ENCODE peak calls at places on chromosomes 13 and 19, in eight cellular contexts. X is Daoy; T is stomach; R is Caco-2; F is CD4-positive, alpha-beta T cell; K is NCI-H345; D is activated CD8-positive, alpha-beta memory T cell treated with anti-CD3 and anti-CD28 coated beads, Interleukin-2, amount 50 U/mL, for 48 hours; E is effector memory CD4-positive, alpha-beta T cell. H is an unnamed sample.

GRCh38 chr13:110236431-110236830 is 70.5 kb downstream of the COL4A1 start:
- DNase-seq in X (no peak), T (no peak), R (no peak), F (no peak), K (no peak), D (no peak), E (no peak), H (no peak)

GRCh38 chr19:43467730-43468129 is 2.3 kb upstream of the LYPD3 start:
- DNase-seq in X (peak; percentile 44), T (no peak), R (no peak), F (no peak), K (no peak), D (no peak), E (no peak), H (no peak)

GRCh38 chr13:113763961-113764792 is 5.2 kb downstream of the TMEM255B start:
- DNase-seq in X (no peak), T (no peak), R (no peak), F (no peak), K (no peak), D (no peak), E (no peak), H (no peak)

GRCh38 chr19:2811221-2811722 is 8.4 kb upstream of the ZNF554 start:
- DNase-seq in X (no peak), T (no peak), R (peak; percentile 52), F (no peak), K (no peak), D (no peak), E (no peak), H (no peak)

GRCh38 chr19:9406798-9407352 is 28.5 kb downstream of the ZNF266 start:
- DNase-seq in X (peak; percentile 90), T (peak; percentile 32), R (no peak), F (peak; percentile 1), K (no peak), D (peak; percentile 74), E (peak; percentile 32), H (no peak)

GRCh38 chr13:96900992-96901391 is 93.3 kb downstream of the OXGR1 start:
- DNase-seq in X (no peak), T (no peak), R (no peak), F (no peak), K (no peak), D (no peak), E (no peak), H (no peak)

GRCh38 chr13:24216176-24216575 is 55.7 kb downstream of the SPATA13 start:
- DNase-seq in X (no peak), T (no peak), R (no peak), F (no peak), K (no peak), D (no peak), E (no peak), H (no peak)

GRCh38 chr13:106033634-106034033 is 501.8 kb downstream of the EFNB2 start:
- DNase-seq in X (peak; percentile 23), T (no peak), R (no peak), F (no peak), K (no peak), D (no peak), E (no peak), H (no peak)

GRCh38 chr19:6768236-6768785 is 1.1 kb upstream of the SH2D3A start:
- DNase-seq in X (no peak), T (no peak), R (no peak), F (no peak), K (no peak), D (no peak), E (no peak), H (no peak)